ENCODE peak calls at places on chromosomes 5 and 9, in seven cellular contexts. S is stimulated activated CD8-positive, alpha-beta memory T cell treated with anti-CD3 and anti-CD28 coated beads, Interleukin-2, amount 100 ng/mL, for 48 hours; X is A172; T is activated naive CD8-positive, alpha-beta T cell treated with anti-CD3 and anti-CD28 coated beads, Interleukin-2, amount 10 ng/mL, durations not matched to agents 7 days and 5 days; N is CD4-positive, alpha-beta memory T cell; W is AG20443; Y is GM04504. P is an unnamed sample.

GRCh38 chr5:154285661-154286408 is 95.3 kb downstream of the GALNT10 start:
- DNase-seq in X (peak), W (peak), T (no peak), S (no peak), N (no peak), Y (no peak), P (no peak)

GRCh38 chr5:10564838-10565784 is 1.2 kb downstream of the ANKRD33B start:
- DNase-seq in X (no peak), Y (no peak), W (peak), N (no peak), S (no peak), T (peak), P (no peak)

GRCh38 chr9:134875376-134875775 is 5.2 kb upstream of the FCN2 start:
- DNase-seq in X (no peak), Y (no peak), T (no peak), N (no peak), W (no peak), S (no peak), P (no peak)

GRCh38 chr9:121720992-121721350 is 69.5 kb downstream of the DAB2IP start:
- DNase-seq in T (no peak), W (no peak), X (no peak), N (no peak), S (no peak), Y (no peak), P (no peak)

GRCh38 chr9:33329117-33329563 is 38.8 kb downstream of the NFX1 start:
- DNase-seq in X (peak), T (no peak), S (no peak), W (peak), Y (peak), N (no peak), P (no peak)

GRCh38 chr5:41789434-41789833 is 80.8 kb downstream of the OXCT1 start:
- DNase-seq in T (no peak), N (no peak), X (no peak), Y (no peak), S (no peak), W (no peak), P (no peak)

GRCh38 chr5:142000709-142001484 is 11.9 kb downstream of the GNPDA1 start:
- DNase-seq in X (no peak), N (no peak), T (no peak), W (no peak), S (no peak), Y (no peak), P (peak)

GRCh38 chr5:170238456-170238855 is 5.7 kb downstream of the C5orf58 start:
- DNase-seq in Y (no peak), W (no peak), N (no peak), S (no peak), X (no peak), T (no peak), P (no peak)

GRCh38 chr9:104961238-104961637 is 33.3 kb upstream of the ABCA1 start:
- DNase-seq in S (peak), W (no peak), T (no peak), Y (no peak), N (peak), X (peak), P (peak)

GRCh38 chr9:2291980-2292704 is 277.0 kb downstream of the SMARCA2 start:
- DNase-seq in Y (no peak), N (no peak), T (no peak), X (no peak), S (no peak), W (peak), P (peak)

GRCh38 chr5:2910401-2911175 is 159.1 kb upstream of the IRX2 start:
- DNase-seq in Y (no peak), N (no peak), S (no peak), W (no peak), T (no peak), X (no peak), P (no peak)

GRCh38 chr9:129550199-129550839 is 70.6 kb downstream of the C9orf50 start:
- DNase-seq in T (no peak), Y (no peak), S (no peak), W (peak), X (no peak), N (no peak), P (peak)

P was measured in A673.